ENCODE peak calls at places on chromosomes 11 and 22, in eight cellular contexts. Q is spleen, V is DND-41, H is memory B cell, E is transverse colon, Z is Calu3, D is T1000, B is fibroblast of pulmonary artery. A is an unnamed sample.

GRCh38 chr11:36249271-36249670 is 40.0 kb downstream of the COMMD9 start:
- DNase-seq in Q (no peak), V (no peak), H (no peak), E (no peak), Z (no peak), D (peak), B (peak), A (no peak)

GRCh38 chr11:32385998-32386397 is 49.3 kb downstream of the WT1 start:
- DNase-seq in Q (no peak), V (peak), H (no peak), E (peak), Z (peak), D (no peak), B (peak), A (no peak)

GRCh38 chr11:35337136-35337918 is 82.0 kb downstream of the SLC1A2 start:
- DNase-seq in Q (no peak), V (no peak), H (no peak), E (no peak), Z (peak), D (peak), B (peak), A (no peak)

GRCh38 chr11:20963596-20963995 is 294.2 kb downstream of the NELL1 start:
- DNase-seq in Q (no peak), V (no peak), H (no peak), E (no peak), Z (no peak), D (no peak), B (no peak), A (no peak)

GRCh38 chr11:130945945-130946344 is 29.7 kb upstream of the SNX19 start:
- DNase-seq in Q (no peak), V (no peak), H (no peak), E (peak), Z (no peak), D (no peak), B (peak), A (no peak)

GRCh38 chr11:15587059-15587458 is 472.3 kb downstream of the INSC start:
- DNase-seq in Q (no peak), V (no peak), H (no peak), E (no peak), Z (no peak), D (no peak), B (no peak), A (no peak)

GRCh38 chr11:120548682-120549209 is 37.2 kb downstream of the GRIK4 start:
- DNase-seq in Q (no peak), V (no peak), H (no peak), E (no peak), Z (no peak), D (no peak), B (no peak), A (no peak)

GRCh38 chr22:30575011-30575671 is 676 bp upstream of the GAL3ST1 start:
- DNase-seq in Q (no peak), V (no peak), H (no peak), E (no peak), Z (no peak), D (no peak), B (peak), A (no peak)

GRCh38 chr11:71999360-71999759 is 651 bp downstream of the IL18BP start:
- DNase-seq in Q (no peak), V (no peak), H (no peak), E (no peak), Z (no peak), D (no peak), B (peak), A (no peak)

GRCh38 chr11:115276799-115277198 is 227.4 kb downstream of the CADM1 start:
- DNase-seq in Q (no peak), V (no peak), H (no peak), E (no peak), Z (no peak), D (no peak), B (no peak), A (no peak)

GRCh38 chr22:35070451-35071093 is 4.6 kb downstream of the ISX start:
- DNase-seq in Q (no peak), V (no peak), H (no peak), E (no peak), Z (no peak), D (no peak), B (no peak), A (no peak)

GRCh38 chr11:28461846-28462245 is 353.7 kb downstream of the METTL15 start:
- DNase-seq in Q (no peak), V (no peak), H (no peak), E (no peak), Z (no peak), D (no peak), B (peak), A (no peak)

GRCh38 chr11:2092956-2093412 is 46.2 kb downstream of the IGF2 start:
- DNase-seq in Q (peak), V (peak), H (no peak), E (peak), Z (peak), D (no peak), B (peak), A (peak)

GRCh38 chr22:37485006-37485713 is 1.0 kb downstream of the MFNG start:
- DNase-seq in Q (peak), V (peak), H (peak), E (no peak), Z (no peak), D (no peak), B (no peak), A (peak)

GRCh38 chr11:132872223-132872622 is 660.1 kb downstream of the OPCML start:
- DNase-seq in Q (no peak), V (no peak), H (no peak), E (no peak), Z (no peak), D (no peak), B (no peak), A (no peak)

GRCh38 chr11:18046116-18046777 is at the start of gene TPH1:
- DNase-seq in Q (no peak), V (no peak), H (no peak), E (peak), Z (peak), D (no peak), B (peak), A (no peak)

GRCh38 chr11:37026326-37026725 is 428.3 kb upstream of the RAG2 start:
- DNase-seq in Q (no peak), V (no peak), H (no peak), E (no peak), Z (no peak), D (no peak), B (no peak), A (no peak)

GRCh38 chr11:67631427-67631826 is 1.7 kb upstream of the NUDT8 start:
- DNase-seq in Q (peak), V (no peak), H (no peak), E (peak), Z (no peak), D (no peak), B (no peak), A (no peak)

GRCh38 chr22:17140826-17141771 is 18.0 kb downstream of the HDHD5 start:
- DNase-seq in Q (peak), V (no peak), H (no peak), E (no peak), Z (no peak), D (no peak), B (no peak), A (no peak)

GRCh38 chr11:34281256-34281655 is 76.6 kb downstream of the ABTB2 start:
- DNase-seq in Q (no peak), V (no peak), H (no peak), E (no peak), Z (no peak), D (no peak), B (no peak), A (no peak)

GRCh38 chr11:101870510-101870909 is 44.3 kb upstream of the CEP126 start:
- DNase-seq in Q (no peak), V (no peak), H (no peak), E (no peak), Z (no peak), D (no peak), B (peak), A (no peak)

GRCh38 chr22:29260601-29261315 is 7.0 kb downstream of the RHBDD3 start:
- DNase-seq in Q (peak), V (no peak), H (no peak), E (no peak), Z (no peak), D (no peak), B (no peak), A (no peak)

GRCh38 chr11:2789791-2790580 is 90.2 kb upstream of the KCNQ1OT1 start:
- DNase-seq in Q (no peak), V (no peak), H (no peak), E (peak), Z (no peak), D (no peak), B (no peak), A (no peak)

GRCh38 chr11:128497057-128497957 is 90.1 kb downstream of the ETS1 start:
- DNase-seq in Q (no peak), V (no peak), H (no peak), E (no peak), Z (peak), D (peak), B (peak), A (no peak)

GRCh38 chr22:32522237-32522636 is 47.6 kb downstream of the FBXO7 start:
- DNase-seq in Q (no peak), V (no peak), H (no peak), E (no peak), Z (no peak), D (no peak), B (no peak), A (no peak)

GRCh38 chr22:23520875-23521441 is 59.1 kb downstream of the IGLL1 start:
- DNase-seq in Q (peak), V (no peak), H (no peak), E (no peak), Z (no peak), D (no peak), B (peak), A (no peak)

GRCh38 chr11:66361502-66361941 is 10.0 kb downstream of the SLC29A2 start:
- DNase-seq in Q (peak), V (no peak), H (no peak), E (no peak), Z (no peak), D (no peak), B (no peak), A (no peak)

GRCh38 chr22:29479417-29480261 is at the start of gene NEFH:
- DNase-seq in Q (no peak), V (no peak), H (no peak), E (no peak), Z (no peak), D (no peak), B (no peak), A (no peak)

GRCh38 chr22:47292546-47293320 is 530.3 kb downstream of the TBC1D22A start:
- DNase-seq in Q (no peak), V (no peak), H (no peak), E (no peak), Z (no peak), D (no peak), B (peak), A (no peak)

GRCh38 chr11:62024975-62025374 is 57.5 kb upstream of the FTH1 start:
- DNase-seq in Q (no peak), V (no peak), H (no peak), E (no peak), Z (no peak), D (no peak), B (peak), A (no peak)

GRCh38 chr22:40463017-40463631 is 92.7 kb downstream of the SGSM3 start:
- DNase-seq in Q (peak), V (peak), H (peak), E (peak), Z (no peak), D (no peak), B (no peak), A (peak)

GRCh38 chr11:12330491-12331231 is 46.7 kb upstream of the PARVA start:
- DNase-seq in Q (no peak), V (no peak), H (no peak), E (no peak), Z (peak), D (no peak), B (no peak), A (no peak)